ENCODE peak calls at places on chromosomes 2 and 18, in seven cellular contexts. B is CD4-positive, alpha-beta T cell; A is IMR-90; H is body of pancreas; O is WERI-Rb-1; K is A549; U is uterus. R is an unnamed sample.
A peak's percentile ranks its signal among the peaks of the same experiment; 100 is the strongest.

GRCh38 chr18:3012306-3012919 is 531 bp downstream of the LPIN2 start:
- DNase-seq in A (peak; percentile 20), B (peak; percentile 15), K (peak; percentile 7), U (peak; percentile 60), O (peak; percentile 51), H (peak; percentile 53), R (no peak)

GRCh38 chr18:2103299-2103698 is 468.0 kb downstream of the METTL4 start:
- DNase-seq in O (no peak), H (no peak), U (no peak), A (no peak), B (no peak), K (no peak), R (no peak)

GRCh38 chr2:220104871-220105351 is 477.5 kb downstream of the SLC4A3 start:
- DNase-seq in B (no peak), O (peak; percentile 46), A (peak; percentile 91), U (no peak), K (peak; percentile 47), H (no peak), R (no peak)

GRCh38 chr18:44093253-44093652 is 587.4 kb upstream of the SETBP1 start:
- DNase-seq in A (no peak), H (no peak), O (no peak), K (no peak), U (no peak), B (no peak), R (no peak)

GRCh38 chr2:213216461-213216860 is 65.0 kb upstream of the IKZF2 start:
- DNase-seq in K (no peak), A (peak; percentile 56), H (no peak), U (no peak), O (no peak), B (no peak), R (no peak)

GRCh38 chr2:12536926-12537325 is 179.8 kb upstream of the TRIB2 start:
- DNase-seq in A (no peak), K (no peak), H (no peak), O (no peak), U (peak; percentile 34), B (no peak), R (no peak)

GRCh38 chr2:36530983-36531354 is 67.0 kb downstream of the FEZ2 start:
- DNase-seq in U (no peak), A (peak; percentile 57), B (no peak), H (no peak), K (no peak), O (no peak), R (no peak)

GRCh38 chr18:68262697-68263293 is 452.1 kb downstream of the TMX3 start:
- DNase-seq in A (peak; percentile 83), B (no peak), K (no peak), U (no peak), H (no peak), O (no peak), R (no peak)

GRCh38 chr2:52510432-52510831 is 1257.2 kb upstream of the CHAC2 start:
- DNase-seq in A (peak; percentile 78), K (peak; percentile 19), B (no peak), O (no peak), U (no peak), H (no peak), R (no peak)

GRCh38 chr2:70964596-70965386 is 13.6 kb upstream of the ANKRD53 start:
- DNase-seq in K (peak; percentile 77), H (peak; percentile 67), O (peak; percentile 88), B (peak; percentile 78), U (peak; percentile 80), A (peak; percentile 58), R (peak; percentile 61)

GRCh38 chr2:239544846-239545465 is 144.1 kb upstream of the HDAC4 start:
- DNase-seq in U (no peak), K (no peak), O (no peak), B (no peak), H (no peak), A (no peak), R (no peak)

GRCh38 chr2:207632575-207633492 is 7.6 kb upstream of the METTL21A start:
- DNase-seq in O (no peak), A (peak; percentile 58), B (no peak), K (peak; percentile 89), U (no peak), H (no peak), R (no peak)

GRCh38 chr2:16196687-16197503 is 256.5 kb downstream of the MYCN start:
- DNase-seq in U (no peak), B (no peak), K (no peak), A (no peak), H (no peak), O (no peak), R (no peak)

GRCh38 chr2:216023055-216023648 is 9.8 kb upstream of the MREG start:
- DNase-seq in A (peak; percentile 52), O (peak; percentile 81), K (peak; percentile 58), H (peak; percentile 48), B (peak; percentile 26), U (no peak), R (peak; percentile 49)

GRCh38 chr2:31078579-31079105 is 59.6 kb downstream of the GALNT14 start:
- DNase-seq in H (no peak), O (no peak), B (no peak), U (no peak), A (no peak), K (no peak), R (no peak)

GRCh38 chr2:195318440-195319111 is 338.4 kb upstream of the SLC39A10 start:
- DNase-seq in U (no peak), H (peak; percentile 32), K (peak; percentile 56), O (peak; percentile 27), B (peak; percentile 33), A (peak; percentile 37), R (no peak)

GRCh38 chr2:178072383-178073301 is at the start of gene PDE11A:
- DNase-seq in U (peak; percentile 41), B (no peak), A (peak; percentile 66), K (peak; percentile 86), O (peak; percentile 92), H (peak; percentile 95), R (peak; percentile 80)

GRCh38 chr2:215994901-215995300 is 18.4 kb downstream of the MREG start:
- DNase-seq in B (no peak), H (no peak), A (no peak), U (no peak), K (no peak), O (no peak), R (no peak)

GRCh38 chr2:14827226-14828023 is 194.9 kb downstream of the LRATD1 start:
- DNase-seq in B (no peak), U (no peak), K (no peak), O (no peak), H (no peak), A (peak; percentile 1), R (no peak)

GRCh38 chr2:24421668-24422067 is 61.3 kb upstream of the ITSN2 start:
- DNase-seq in B (peak; percentile 43), U (peak; percentile 39), A (peak; percentile 24), K (peak; percentile 66), O (peak; percentile 90), H (peak; percentile 68), R (peak; percentile 66)

GRCh38 chr18:9849407-9849961 is 36.3 kb upstream of the TXNDC2 start:
- DNase-seq in U (no peak), H (no peak), B (no peak), O (no peak), A (no peak), K (no peak), R (peak; percentile 79)

GRCh38 chr2:238700122-238700457 is 147.8 kb upstream of the TWIST2 start:
- DNase-seq in A (peak; percentile 64), O (no peak), U (peak; percentile 64), H (no peak), B (no peak), K (no peak), R (peak; percentile 82)

GRCh38 chr2:25592766-25593292 is 80.5 kb downstream of the DTNB start:
- DNase-seq in O (no peak), H (no peak), A (no peak), U (no peak), B (no peak), K (no peak), R (no peak)

DNA sequence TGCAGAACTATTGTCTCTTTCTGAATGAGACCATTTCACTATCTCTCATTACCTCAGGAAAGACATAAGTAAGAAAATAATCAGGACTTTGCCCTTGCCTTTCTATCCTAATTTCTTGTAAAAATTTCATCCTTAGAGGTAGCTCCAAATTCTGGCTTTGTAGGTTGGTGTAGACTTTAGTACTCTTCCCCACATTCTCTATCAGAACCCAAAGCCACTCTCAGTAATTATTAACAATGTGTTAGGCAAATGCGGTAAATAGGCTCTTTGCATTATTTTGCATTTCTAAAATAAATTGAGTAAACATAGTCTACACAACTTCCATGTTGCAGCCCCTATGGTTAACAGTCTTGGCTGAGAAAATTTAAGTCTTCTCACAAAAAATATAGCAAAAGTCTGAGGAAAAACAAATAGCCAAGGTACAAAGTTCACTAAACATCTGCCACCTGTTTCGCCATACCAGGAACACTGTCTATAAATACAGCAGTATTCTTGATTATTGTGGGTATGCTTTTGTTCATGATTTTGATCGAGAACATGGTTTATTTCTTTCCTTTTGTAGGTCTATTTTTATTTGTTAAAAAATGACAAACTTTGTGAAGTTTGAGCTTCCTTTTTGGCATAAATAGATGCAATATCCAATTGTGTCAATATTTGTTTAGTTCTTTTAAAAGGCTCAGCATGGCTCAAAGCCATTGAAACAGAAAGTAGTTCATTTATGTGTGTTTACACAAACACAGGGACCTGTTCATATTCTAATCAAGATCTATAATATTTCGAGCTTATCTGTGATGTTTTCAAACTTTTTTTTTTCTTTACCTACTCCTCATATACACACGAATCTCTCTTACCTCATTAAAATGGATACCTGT is 1061.5 kb downstream of the CNTNAP5 start:
- DNase-seq in K (no peak), A (no peak), U (no peak), B (no peak), H (peak; percentile 30), O (no peak), R (no peak)
- H3K27ac ChIP-seq in K (no peak overlapping the region), A (no peak overlapping the region), U (no peak overlapping the region), B (no peak overlapping the region), H (peak overlapping the region; percentile 67), O (no peak overlapping the region), R (no peak overlapping the region)

GRCh38 chr2:109624339-109624738 is 10.2 kb downstream of the SOWAHC start:
- DNase-seq in B (no peak), K (no peak), O (no peak), H (no peak), U (no peak), A (no peak), R (no peak)
- H3K27ac ChIP-seq in B (no peak overlapping the region), K (no peak overlapping the region), O (no peak overlapping the region), H (no peak overlapping the region), U (no peak overlapping the region), A (no peak overlapping the region), R (no peak overlapping the region)

GRCh38 chr2:197442865-197443264 is 8.0 kb upstream of the SF3B1 start:
- DNase-seq in O (no peak), K (no peak), A (no peak), U (no peak), B (no peak), H (no peak), R (no peak)
- H3K27ac ChIP-seq in O (no peak overlapping the region), K (no peak overlapping the region), A (no peak overlapping the region), U (no peak overlapping the region), B (no peak overlapping the region), H (no peak overlapping the region), R (no peak overlapping the region)

DNA sequence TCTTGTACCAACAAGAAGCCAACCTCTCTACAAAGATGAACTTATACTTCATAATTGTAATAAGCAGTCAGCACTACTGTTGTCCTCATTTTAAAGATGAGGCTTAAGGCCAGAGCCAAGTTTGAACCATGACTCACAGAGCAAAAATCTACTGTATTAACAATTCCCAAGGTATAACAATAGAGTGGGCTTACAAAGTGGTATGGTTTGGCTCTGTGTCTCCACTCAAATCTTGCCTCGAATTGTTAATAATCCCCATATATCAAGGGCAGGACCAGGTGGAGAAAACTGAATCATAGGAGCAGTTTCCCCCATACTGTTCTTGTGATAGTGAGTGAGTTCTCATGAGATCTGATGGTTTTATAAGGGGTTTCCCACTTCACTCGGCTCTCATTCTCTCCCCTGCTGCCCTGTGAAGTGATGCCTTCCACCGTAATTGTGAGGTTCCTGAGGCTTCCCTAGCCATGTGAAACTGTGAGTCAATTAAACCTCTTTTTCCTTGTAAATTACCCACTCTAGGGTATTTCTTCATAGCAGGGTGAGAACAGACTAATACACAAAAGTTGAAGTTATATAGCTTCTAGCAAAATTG is 19.5 kb downstream of the MRPL44 start:
- DNase-seq in B (no peak), U (no peak), K (no peak), A (peak; percentile 56), H (no peak), O (no peak), R (no peak)
- H3K27ac ChIP-seq in B (no peak overlapping the region), U (no peak overlapping the region), K (no peak overlapping the region), A (no peak overlapping the region), H (no peak overlapping the region), O (no peak overlapping the region), R (no peak overlapping the region)